ENCODE peak calls at places on chromosomes 4 and X, in six cellular contexts. Z is epithelial cell of esophagus; O is iris pigment epithelial cell; Q is effector memory CD8-positive, alpha-beta T cell; U is GM23248; G is GM18507. L is an unnamed sample.
A peak's percentile ranks its signal among the peaks of the same experiment; 100 is the strongest.

GRCh38 chr4:151227731-151228130 is 49.2 kb upstream of the PRSS48 start:
- DNase-seq in Z (peak; percentile 94), O (peak; percentile 97), Q (no peak), U (peak; percentile 93), G (no peak), L (peak; percentile 66)

GRCh38 chr4:146945556-146946374 is at the start of gene TTC29:
- DNase-seq in Z (peak; percentile 87), O (peak; percentile 85), Q (peak; percentile 71), U (peak; percentile 96), G (peak; percentile 70), L (peak; percentile 91)

GRCh38 chrX:68307767-68308166 is 125.5 kb downstream of the OPHN1 start:
- DNase-seq in Z (peak; percentile 87), O (peak; percentile 80), Q (no peak), U (peak; percentile 79), G (no peak), L (no peak)

GRCh38 chrX:7107968-7108480 is 39.5 kb upstream of the STS start:
- DNase-seq in Z (no peak), O (no peak), Q (no peak), U (no peak), G (no peak), L (no peak)

GRCh38 chrX:39450578-39450977 is 647.2 kb downstream of the BCOR start:
- DNase-seq in Z (no peak), O (no peak), Q (no peak), U (no peak), G (no peak), L (no peak)

GRCh38 chr4:186737427-186737826 is 13.8 kb upstream of the FAT1 start:
- DNase-seq in Z (no peak), O (no peak), Q (no peak), U (no peak), G (no peak), L (no peak)

GRCh38 chr4:153764611-153765368 is 5.0 kb upstream of the RNF175 start:
- DNase-seq in Z (no peak), O (no peak), Q (no peak), U (no peak), G (no peak), L (no peak)

GRCh38 chrX:69093960-69094935 is 71.0 kb downstream of the PJA1 start:
- DNase-seq in Z (peak; percentile 64), O (peak; percentile 62), Q (peak; percentile 18), U (peak; percentile 67), G (peak; percentile 22), L (peak; percentile 14)

GRCh38 chr4:100907465-100908454 is 389.9 kb upstream of the EMCN start:
- DNase-seq in Z (peak; percentile 50), O (peak; percentile 8), Q (no peak), U (peak; percentile 32), G (no peak), L (no peak)

GRCh38 chr4:153131478-153132069 is 72.7 kb upstream of the TRIM2 start:
- DNase-seq in Z (no peak), O (no peak), Q (no peak), U (peak; percentile 73), G (no peak), L (peak; percentile 39)

GRCh38 chr4:143700060-143700419 is 435 bp downstream of the FREM3 start:
- DNase-seq in Z (no peak), O (no peak), Q (no peak), U (peak; percentile 75), G (no peak), L (peak; percentile 33)

GRCh38 chr4:83342476-83342875 is 7.8 kb upstream of the HPSE start:
- DNase-seq in Z (no peak), O (peak; percentile 22), Q (no peak), U (no peak), G (no peak), L (no peak)

GRCh38 chr4:14100349-14100748 is 472.8 kb upstream of the BOD1L1 start:
- DNase-seq in Z (no peak), O (no peak), Q (no peak), U (no peak), G (no peak), L (no peak)

GRCh38 chr4:88360791-88361190 is 17.9 kb upstream of the HERC6 start:
- DNase-seq in Z (no peak), O (no peak), Q (no peak), U (no peak), G (no peak), L (no peak)

L was measured in dorsolateral prefrontal cortex.